ENCODE peak calls at places on chromosomes 3 and 15, in nine cellular contexts. Y is activated naive CD4-positive, alpha-beta T cell treated with Interleukin-2 at 50 U/mL for 16 hours; R is foreskin fibroblast; K is fibroblast of villous mesenchyme; I is cerebellar cortex; D is activated T-helper 1 cell treated with anti-CD3 and anti-CD28 coated beads, Interleukin-2, amount 50 U/mL, for 16 hours; C is stimulated activated CD8-positive, alpha-beta memory T cell treated with anti-CD3 and anti-CD28 coated beads, Interleukin-15, amount 100 ng/mL, for 1 hour; F is ascending aorta; E is CD4-positive, CD25-positive, alpha-beta regulatory T cell. A is an unnamed sample.

GRCh38 chr3:114344492-114344891 is 50.7 kb downstream of the TIGIT start:
- DNase-seq in Y (no peak), R (no peak), K (no peak), I (no peak), D (no peak), C (no peak), F (no peak), E (no peak), A (no peak)

GRCh38 chr3:102332205-102332604 is 102.6 kb upstream of the ZPLD1 start:
- DNase-seq in Y (no peak), R (no peak), K (no peak), I (no peak), D (no peak), C (no peak), F (no peak), E (no peak), A (no peak)

GRCh38 chr3:13120928-13121552 is 47.8 kb upstream of the IQSEC1 start:
- DNase-seq in Y (no peak), R (no peak), K (no peak), I (no peak), D (no peak), C (no peak), F (no peak), E (no peak), A (no peak)

GRCh38 chr15:40702077-40702476 is 7.1 kb downstream of the RAD51 start:
- DNase-seq in Y (no peak), R (no peak), K (peak), I (peak), D (no peak), C (no peak), F (no peak), E (no peak), A (no peak)

GRCh38 chr3:67245545-67245944 is 247.4 kb downstream of the KBTBD8 start:
- DNase-seq in Y (no peak), R (no peak), K (no peak), I (no peak), D (no peak), C (no peak), F (no peak), E (no peak), A (no peak)

GRCh38 chr3:14121859-14122258 is 2.8 kb downstream of the CHCHD4 start:
- DNase-seq in Y (no peak), R (no peak), K (no peak), I (no peak), D (no peak), C (no peak), F (no peak), E (no peak), A (no peak)

GRCh38 chr15:100030586-100031249 is 297.5 kb upstream of the LYSMD4 start:
- DNase-seq in Y (no peak), R (peak), K (peak), I (no peak), D (no peak), C (no peak), F (no peak), E (no peak), A (no peak)

GRCh38 chr15:28944286-28944685 is 58.5 kb downstream of the APBA2 start:
- DNase-seq in Y (no peak), R (no peak), K (no peak), I (peak), D (no peak), C (no peak), F (peak), E (no peak), A (no peak)